ENCODE peak calls at places on chromosomes 1 and 21, in five cellular contexts. Q is heart right ventricle, I is cardiac fibroblast, M is HFFc6, P is GM12865. H is an unnamed sample.

GRCh38 chr1:180215856-180216625 is 14.0 kb upstream of the LHX4 start:
- DNase-seq in P (no peak), Q (no peak), M (no peak), I (no peak), H (no peak)

GRCh38 chr21:35178812-35179211 is 129.7 kb upstream of the RUNX1 start:
- DNase-seq in I (peak; percentile 69), P (no peak), M (peak; percentile 21), Q (no peak), H (no peak)

GRCh38 chr1:9996624-9997582 is at the start of gene RBP7:
- DNase-seq in M (peak; percentile 7), P (no peak), I (no peak), Q (peak; percentile 6), H (no peak)

GRCh38 chr21:45945868-45946210 is 35.7 kb upstream of the COL6A1 start:
- DNase-seq in I (no peak), P (no peak), M (no peak), Q (no peak), H (no peak)

GRCh38 chr1:241627453-241628329 is 12.5 kb downstream of the CHML start:
- DNase-seq in Q (no peak), P (peak; percentile 76), M (peak; percentile 77), I (peak; percentile 92), H (peak; percentile 77)

GRCh38 chr1:243977104-243977503 is 74.0 kb upstream of the ZBTB18 start:
- DNase-seq in P (peak; percentile 29), Q (no peak), I (peak; percentile 66), M (no peak), H (peak; percentile 78)

GRCh38 chr1:9250586-9251381 is 16.2 kb downstream of the H6PD start:
- DNase-seq in I (no peak), P (no peak), Q (no peak), M (no peak), H (no peak)

GRCh38 chr1:5998051-5998905 is 6.1 kb upstream of the NPHP4 start:
- DNase-seq in Q (no peak), P (no peak), M (no peak), I (no peak), H (no peak)

GRCh38 chr1:149937779-149938178 is 1.1 kb upstream of the MTMR11 start:
- DNase-seq in M (no peak), I (no peak), P (peak; percentile 45), Q (no peak), H (peak; percentile 85)

GRCh38 chr1:162026906-162027305 is 3.2 kb upstream of the OLFML2B start:
- DNase-seq in P (no peak), I (peak; percentile 82), Q (no peak), M (no peak), H (no peak)

GRCh38 chr1:204503122-204503912 is 8.7 kb upstream of the PIK3C2B start:
- DNase-seq in P (peak; percentile 82), Q (peak; percentile 70), M (peak; percentile 66), I (peak; percentile 86), H (peak; percentile 85)

GRCh38 chr1:22252248-22252647 is 109.4 kb upstream of the WNT4 start:
- DNase-seq in I (no peak), Q (no peak), P (no peak), M (no peak), H (no peak)

GRCh38 chr1:39650431-39650830 is 11.0 kb upstream of the HEYL start:
- DNase-seq in I (no peak), M (no peak), Q (no peak), P (no peak), H (no peak)

GRCh38 chr1:173255214-173255813 is 48.2 kb upstream of the TNFSF4 start:
- DNase-seq in P (peak; percentile 44), M (peak; percentile 24), I (peak; percentile 81), Q (peak; percentile 5), H (peak; percentile 36)

GRCh38 chr1:209645574-209646452 is 6.4 kb downstream of the LAMB3 start:
- DNase-seq in P (no peak), Q (no peak), M (no peak), I (no peak), H (no peak)

GRCh38 chr1:159845751-159846531 is 16.5 kb downstream of the VSIG8 start:
- DNase-seq in I (no peak), Q (no peak), P (no peak), M (no peak), H (no peak)
- TF ChIP-seq CTCF in I (no peak), Q (no peak), P (no peak), M (no peak), H (no peak)

GRCh38 chr1:31214316-31215082 is 25.2 kb downstream of the NKAIN1 start:
- DNase-seq in P (no peak), I (no peak), M (no peak), Q (no peak), H (no peak)
- TF ChIP-seq CTCF in P (no peak), I (no peak), M (peak; percentile 27), Q (no peak), H (no peak)

DNA sequence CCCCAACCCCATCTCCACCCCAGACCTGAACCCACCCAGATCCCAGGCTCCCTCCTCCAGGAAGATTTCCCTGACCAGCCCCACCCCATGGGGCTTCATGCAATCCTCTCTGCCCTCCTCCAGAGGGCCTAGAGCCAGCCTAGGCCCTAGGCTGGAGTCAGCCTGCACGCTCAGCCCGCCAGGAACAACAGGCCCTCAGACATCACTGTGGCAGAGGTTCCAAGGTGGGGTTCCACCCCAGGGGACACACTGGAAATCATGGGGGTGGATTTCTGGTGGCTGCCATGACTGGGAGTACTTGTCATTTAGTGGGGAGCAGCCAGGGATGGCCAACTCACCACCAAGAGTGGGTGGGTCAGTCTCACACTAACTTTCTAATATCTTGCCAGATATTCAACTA is 122.0 kb downstream of the GLIS1 start:
- DNase-seq in I (peak; percentile 21), P (no peak), M (no peak), Q (no peak), H (no peak)
- TF ChIP-seq CTCF in I (peak; percentile 23), P (no peak), M (peak; percentile 16), Q (no peak), H (no peak)

GRCh38 chr1:210697185-210697584 is 368.5 kb downstream of the HHAT start:
- DNase-seq in P (no peak), M (no peak), Q (no peak), I (no peak), H (no peak)
- TF ChIP-seq CTCF in P (no peak), M (no peak), Q (no peak), I (no peak), H (no peak)

DNA sequence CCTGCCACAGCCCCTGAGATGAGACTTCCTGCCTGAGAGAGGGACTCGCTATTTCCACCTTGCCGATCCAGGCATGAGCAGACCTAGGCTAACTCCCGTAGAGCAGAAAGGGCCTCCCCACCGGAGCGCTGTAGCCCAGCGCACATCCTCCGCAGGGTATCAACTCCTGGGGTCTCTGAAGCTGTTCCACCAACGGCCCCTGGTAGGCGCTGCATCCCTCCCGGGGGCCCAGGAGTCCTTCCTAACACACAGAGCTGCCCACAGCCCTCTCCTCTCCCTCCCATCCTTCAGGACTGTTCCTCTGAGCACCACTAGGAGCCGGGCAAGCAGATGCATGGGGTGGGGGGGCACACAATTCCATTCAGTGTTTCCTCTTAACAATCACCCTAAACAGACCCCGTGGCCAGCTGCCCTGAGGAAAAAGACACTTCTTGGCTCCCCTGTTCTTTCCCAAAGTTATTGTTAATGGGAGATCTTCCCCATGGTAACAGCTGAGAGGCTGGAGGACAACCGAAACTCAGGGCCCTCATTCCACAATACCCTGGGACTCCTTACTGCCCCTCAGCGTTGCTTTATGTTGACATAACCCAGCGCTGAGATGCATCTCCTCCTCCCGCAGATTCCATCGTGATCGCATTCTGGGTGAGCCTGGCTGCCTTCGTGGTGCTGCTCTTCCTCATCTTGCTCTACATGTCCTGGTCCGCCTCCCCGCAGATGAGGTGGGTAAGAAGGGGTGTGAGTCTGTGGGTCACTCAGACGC is 7.5 kb downstream of the MRAP start:
- DNase-seq in M (no peak), P (no peak), I (no peak), Q (peak; percentile 35), H (no peak)
- TF ChIP-seq CTCF in M (peak; percentile 47), P (peak; percentile 5), I (peak; percentile 34), Q (no peak), H (peak; percentile 12)